ENCODE peak calls at places on chromosomes 13 and 19, in eight cellular contexts. One of them, this sample, is unnamed.

GRCh38 chr13:29511980-29512379 is 83.5 kb downstream of the SLC7A1 start:
- DNase-seq in upper lobe of right lung: peak; percentile 39
- DNase-seq in gastrocnemius medialis: no peak
- DNase-seq in Peyer's patch: no peak
- DNase-seq in GM23248: peak; percentile 94
- DNase-seq in body of pancreas: peak; percentile 2
- DNase-seq in RWPE1: no peak
- DNase-seq in effector memory CD4-positive, alpha-beta T cell: no peak
- DNase-seq in this sample: no peak

GRCh38 chr19:1182727-1183126 is 8.7 kb upstream of the SBNO2 start:
- DNase-seq in gastrocnemius medialis: no peak
- DNase-seq in effector memory CD4-positive, alpha-beta T cell: no peak
- DNase-seq in upper lobe of right lung: no peak
- DNase-seq in RWPE1: no peak
- DNase-seq in GM23248: no peak
- DNase-seq in body of pancreas: no peak
- DNase-seq in Peyer's patch: no peak
- DNase-seq in this sample: no peak

GRCh38 chr19:11377237-11377636 is 2.8 kb downstream of the SWSAP1 start:
- DNase-seq in body of pancreas: peak; percentile 46
- DNase-seq in effector memory CD4-positive, alpha-beta T cell: no peak
- DNase-seq in Peyer's patch: no peak
- DNase-seq in gastrocnemius medialis: peak; percentile 25
- DNase-seq in RWPE1: peak; percentile 46
- DNase-seq in upper lobe of right lung: no peak
- DNase-seq in GM23248: peak; percentile 87
- DNase-seq in this sample: no peak

GRCh38 chr19:13044160-13044853 is 49.0 kb downstream of the NFIX start:
- DNase-seq in effector memory CD4-positive, alpha-beta T cell: peak; percentile 25
- DNase-seq in Peyer's patch: no peak
- DNase-seq in gastrocnemius medialis: no peak
- DNase-seq in upper lobe of right lung: no peak
- DNase-seq in RWPE1: no peak
- DNase-seq in GM23248: peak; percentile 83
- DNase-seq in body of pancreas: no peak
- DNase-seq in this sample: no peak

GRCh38 chr19:19106061-19106551 is 32.2 kb downstream of the TMEM161A start:
- DNase-seq in effector memory CD4-positive, alpha-beta T cell: no peak
- DNase-seq in body of pancreas: no peak
- DNase-seq in gastrocnemius medialis: no peak
- DNase-seq in GM23248: no peak
- DNase-seq in upper lobe of right lung: no peak
- DNase-seq in RWPE1: no peak
- DNase-seq in Peyer's patch: no peak
- DNase-seq in this sample: no peak

GRCh38 chr13:42777476-42777875 is 3.9 kb upstream of the FAM216B start:
- DNase-seq in gastrocnemius medialis: no peak
- DNase-seq in GM23248: peak; percentile 27
- DNase-seq in RWPE1: no peak
- DNase-seq in upper lobe of right lung: no peak
- DNase-seq in effector memory CD4-positive, alpha-beta T cell: no peak
- DNase-seq in body of pancreas: no peak
- DNase-seq in Peyer's patch: no peak
- DNase-seq in this sample: no peak

GRCh38 chr13:21606781-21607180 is 2.8 kb upstream of the MICU2 start:
- DNase-seq in Peyer's patch: no peak
- DNase-seq in body of pancreas: no peak
- DNase-seq in gastrocnemius medialis: no peak
- DNase-seq in effector memory CD4-positive, alpha-beta T cell: no peak
- DNase-seq in upper lobe of right lung: no peak
- DNase-seq in RWPE1: no peak
- DNase-seq in GM23248: no peak
- DNase-seq in this sample: no peak

GRCh38 chr19:2923510-2923909 is 21.3 kb downstream of the ZNF77 start:
- DNase-seq in Peyer's patch: peak; percentile 19
- DNase-seq in effector memory CD4-positive, alpha-beta T cell: no peak
- DNase-seq in gastrocnemius medialis: peak; percentile 24
- DNase-seq in RWPE1: peak; percentile 50
- DNase-seq in GM23248: peak; percentile 84
- DNase-seq in body of pancreas: peak; percentile 54
- DNase-seq in upper lobe of right lung: no peak
- DNase-seq in this sample: peak; percentile 31

GRCh38 chr19:44807162-44807561 is 1.7 kb upstream of the BCAM start:
- DNase-seq in upper lobe of right lung: peak; percentile 73
- DNase-seq in RWPE1: peak; percentile 88
- DNase-seq in gastrocnemius medialis: no peak
- DNase-seq in effector memory CD4-positive, alpha-beta T cell: no peak
- DNase-seq in body of pancreas: peak; percentile 54
- DNase-seq in GM23248: peak; percentile 16
- DNase-seq in Peyer's patch: peak; percentile 72
- DNase-seq in this sample: peak; percentile 64

GRCh38 chr19:44809856-44810554 is 1.1 kb downstream of the BCAM start:
- DNase-seq in upper lobe of right lung: no peak
- DNase-seq in RWPE1: peak; percentile 45
- DNase-seq in GM23248: no peak
- DNase-seq in effector memory CD4-positive, alpha-beta T cell: no peak
- DNase-seq in Peyer's patch: no peak
- DNase-seq in gastrocnemius medialis: no peak
- DNase-seq in body of pancreas: no peak
- DNase-seq in this sample: no peak

GRCh38 chr19:44807652-44808462 is 1.0 kb upstream of the BCAM start:
- DNase-seq in body of pancreas: peak; percentile 75
- DNase-seq in upper lobe of right lung: peak; percentile 86
- DNase-seq in gastrocnemius medialis: peak; percentile 22
- DNase-seq in effector memory CD4-positive, alpha-beta T cell: no peak
- DNase-seq in GM23248: peak; percentile 23
- DNase-seq in Peyer's patch: no peak
- DNase-seq in RWPE1: peak; percentile 83
- DNase-seq in this sample: no peak

GRCh38 chr19:44810555-44811447 is 1.9 kb downstream of the BCAM start:
- DNase-seq in GM23248: no peak
- DNase-seq in upper lobe of right lung: no peak
- DNase-seq in Peyer's patch: no peak
- DNase-seq in effector memory CD4-positive, alpha-beta T cell: no peak
- DNase-seq in body of pancreas: no peak
- DNase-seq in RWPE1: no peak
- DNase-seq in gastrocnemius medialis: no peak
- DNase-seq in this sample: no peak

DNA sequence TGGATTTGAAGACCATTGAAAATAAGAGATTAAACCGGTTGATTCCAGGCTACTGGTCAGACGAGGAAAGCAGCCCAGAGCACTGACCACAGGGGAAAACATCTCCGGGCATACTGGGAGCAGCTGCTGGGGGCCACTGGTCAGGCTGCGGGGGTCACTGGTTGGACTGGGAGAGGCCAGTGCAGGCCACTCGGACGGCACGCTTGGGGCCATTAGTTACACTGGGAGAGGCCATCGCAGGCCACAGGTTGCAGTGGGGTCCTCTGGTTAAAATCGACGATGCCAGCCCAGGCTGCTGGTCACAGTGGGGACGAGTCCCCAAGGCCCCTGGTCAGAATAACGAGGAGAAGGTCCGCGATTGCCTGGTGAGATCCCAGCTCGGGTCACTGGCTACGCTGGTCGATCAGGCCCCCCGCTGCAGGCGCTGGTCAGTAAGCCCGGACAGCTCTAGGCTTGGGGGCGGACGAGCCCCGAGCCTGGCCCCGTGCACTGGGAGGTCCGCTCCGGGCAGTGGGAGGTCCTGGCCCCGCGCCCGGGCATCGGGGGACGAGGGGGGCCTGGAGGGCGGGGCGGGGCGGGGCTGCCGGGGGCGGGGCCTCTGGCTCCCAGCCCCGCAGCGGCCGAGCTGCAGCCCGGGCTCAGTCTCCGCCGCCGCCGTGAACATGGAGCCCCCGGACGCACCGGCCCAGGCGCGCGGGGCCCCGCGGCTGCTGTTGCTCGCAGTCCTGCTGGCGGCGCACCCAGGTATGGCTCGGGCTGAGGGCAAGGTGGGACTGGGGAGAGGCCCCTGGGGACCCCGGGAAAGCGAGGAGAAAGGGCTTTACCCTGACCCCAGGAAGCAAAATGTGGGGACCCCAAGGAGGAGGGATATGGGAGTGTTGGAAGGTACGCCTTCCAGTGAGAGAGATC is at the start of gene BCAM:
- DNase-seq in gastrocnemius medialis: peak; percentile 35
- DNase-seq in upper lobe of right lung: peak; percentile 91
- DNase-seq in RWPE1: peak; percentile 79
- DNase-seq in Peyer's patch: peak; percentile 72
- DNase-seq in GM23248: peak; percentile 75
- DNase-seq in body of pancreas: peak; percentile 90
- DNase-seq in effector memory CD4-positive, alpha-beta T cell: no peak
- DNase-seq in this sample: no peak
- H3K27ac ChIP-seq in gastrocnemius medialis: peak within 1 kb of the TSS; percentile 41
- H3K27ac ChIP-seq in upper lobe of right lung: peak within 1 kb of the TSS; percentile 85
- H3K27ac ChIP-seq in RWPE1: peak within 1 kb of the TSS; percentile 95
- H3K27ac ChIP-seq in Peyer's patch: peak within 1 kb of the TSS; percentile 40
- H3K27ac ChIP-seq in GM23248: no peak within 1 kb of the TSS
- H3K27ac ChIP-seq in body of pancreas: peak within 1 kb of the TSS; percentile 88
- H3K27ac ChIP-seq in effector memory CD4-positive, alpha-beta T cell: no peak within 1 kb of the TSS
- H3K27ac ChIP-seq in this sample: peak within 1 kb of the TSS; percentile 60

GRCh38 chr19:17262557-17262956 is 2.0 kb downstream of the USHBP1 start:
- DNase-seq in gastrocnemius medialis: no peak
- DNase-seq in Peyer's patch: no peak
- DNase-seq in body of pancreas: no peak
- DNase-seq in effector memory CD4-positive, alpha-beta T cell: no peak
- DNase-seq in RWPE1: no peak
- DNase-seq in upper lobe of right lung: no peak
- DNase-seq in GM23248: no peak
- DNase-seq in this sample: no peak

GRCh38 chr19:17266589-17266974 is 661 bp upstream of the BABAM1 start:
- DNase-seq in upper lobe of right lung: no peak
- DNase-seq in gastrocnemius medialis: no peak
- DNase-seq in body of pancreas: no peak
- DNase-seq in effector memory CD4-positive, alpha-beta T cell: no peak
- DNase-seq in Peyer's patch: peak; percentile 55
- DNase-seq in GM23248: no peak
- DNase-seq in RWPE1: no peak
- DNase-seq in this sample: no peak

GRCh38 chr19:17266026-17266425 is 1.2 kb upstream of the BABAM1 start:
- DNase-seq in gastrocnemius medialis: no peak
- DNase-seq in Peyer's patch: no peak
- DNase-seq in effector memory CD4-positive, alpha-beta T cell: no peak
- DNase-seq in GM23248: no peak
- DNase-seq in body of pancreas: no peak
- DNase-seq in RWPE1: no peak
- DNase-seq in upper lobe of right lung: no peak
- DNase-seq in this sample: no peak

GRCh38 chr19:17264641-17264979 is at the start of gene USHBP1:
- DNase-seq in gastrocnemius medialis: no peak
- DNase-seq in Peyer's patch: no peak
- DNase-seq in body of pancreas: no peak
- DNase-seq in RWPE1: no peak
- DNase-seq in GM23248: no peak
- DNase-seq in upper lobe of right lung: no peak
- DNase-seq in effector memory CD4-positive, alpha-beta T cell: no peak
- DNase-seq in this sample: no peak

DNA sequence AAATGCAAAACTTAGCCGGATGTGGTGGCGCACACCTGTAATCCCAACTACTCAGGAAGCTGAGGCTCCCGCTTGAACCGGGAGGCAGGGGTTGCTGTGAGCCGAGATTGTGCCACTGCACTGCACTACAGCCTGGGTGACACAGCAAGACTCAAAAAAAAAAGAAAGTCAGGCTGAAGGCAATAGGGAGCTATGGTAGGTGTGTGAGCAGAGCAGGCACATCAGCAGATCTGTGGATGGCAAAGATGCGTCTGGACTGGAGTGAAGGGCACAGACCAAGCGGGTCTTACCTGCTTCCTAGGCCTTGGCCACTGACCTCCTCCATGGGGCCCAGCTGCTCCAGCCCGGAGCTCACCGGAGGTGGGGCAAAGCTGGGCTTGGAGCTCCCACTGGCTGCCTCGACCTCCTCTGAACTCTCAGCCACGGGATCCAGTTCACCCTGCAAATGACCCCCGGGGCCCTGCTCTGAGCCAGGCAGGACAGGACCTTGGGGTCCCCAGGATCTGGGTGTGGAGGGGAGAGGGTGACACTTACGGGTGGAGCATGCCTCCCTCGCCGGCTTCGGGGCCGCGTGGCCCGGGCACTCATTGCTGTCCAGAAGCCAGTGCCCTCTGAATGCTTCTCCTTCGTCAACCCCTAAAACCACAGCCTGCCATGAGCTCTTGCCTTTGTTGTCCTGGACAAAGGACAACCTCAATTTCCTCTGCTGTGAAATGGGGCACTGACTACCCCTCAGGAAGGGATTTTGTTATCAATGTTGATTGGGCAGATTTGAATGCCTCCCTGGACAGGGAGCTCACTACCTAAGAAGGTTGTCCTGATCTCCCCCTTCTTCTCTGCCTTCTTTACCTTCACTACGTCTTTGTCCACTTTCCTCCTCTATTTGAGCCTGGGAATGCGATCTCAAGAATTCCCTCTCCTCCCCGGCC is 569 bp downstream of the USHBP1 start:
- DNase-seq in GM23248: no peak
- DNase-seq in body of pancreas: no peak
- DNase-seq in upper lobe of right lung: no peak
- DNase-seq in RWPE1: no peak
- DNase-seq in effector memory CD4-positive, alpha-beta T cell: no peak
- DNase-seq in Peyer's patch: no peak
- DNase-seq in gastrocnemius medialis: no peak
- DNase-seq in this sample: no peak
- H3K27ac ChIP-seq in GM23248: no peak overlapping the region
- H3K27ac ChIP-seq in body of pancreas: peak overlapping the region; percentile 18
- H3K27ac ChIP-seq in upper lobe of right lung: peak overlapping the region; percentile 78
- H3K27ac ChIP-seq in RWPE1: no peak overlapping the region
- H3K27ac ChIP-seq in effector memory CD4-positive, alpha-beta T cell: no peak overlapping the region
- H3K27ac ChIP-seq in Peyer's patch: peak overlapping the region; percentile 16
- H3K27ac ChIP-seq in gastrocnemius medialis: peak overlapping the region; percentile 51
- H3K27ac ChIP-seq in this sample: no peak overlapping the region

GRCh38 chr13:51221108-51221507 is 1.1 kb upstream of the FAM124A start:
- DNase-seq in gastrocnemius medialis: no peak
- DNase-seq in upper lobe of right lung: no peak
- DNase-seq in GM23248: no peak
- DNase-seq in body of pancreas: no peak
- DNase-seq in effector memory CD4-positive, alpha-beta T cell: no peak
- DNase-seq in RWPE1: no peak
- DNase-seq in Peyer's patch: no peak
- DNase-seq in this sample: no peak

GRCh38 chr13:51221674-51222509 is at the start of gene FAM124A:
- DNase-seq in Peyer's patch: peak; percentile 58
- DNase-seq in effector memory CD4-positive, alpha-beta T cell: no peak
- DNase-seq in upper lobe of right lung: peak; percentile 77
- DNase-seq in gastrocnemius medialis: no peak
- DNase-seq in body of pancreas: peak; percentile 51
- DNase-seq in GM23248: peak; percentile 75
- DNase-seq in RWPE1: peak; percentile 22
- DNase-seq in this sample: no peak

GRCh38 chr13:51222510-51223283 is 499 bp downstream of the FAM124A start:
- DNase-seq in RWPE1: no peak
- DNase-seq in body of pancreas: no peak
- DNase-seq in GM23248: peak; percentile 23
- DNase-seq in effector memory CD4-positive, alpha-beta T cell: no peak
- DNase-seq in upper lobe of right lung: no peak
- DNase-seq in gastrocnemius medialis: no peak
- DNase-seq in Peyer's patch: no peak
- DNase-seq in this sample: no peak

GRCh38 chr13:51223284-51224270 is 1.4 kb downstream of the FAM124A start:
- DNase-seq in Peyer's patch: no peak
- DNase-seq in upper lobe of right lung: no peak
- DNase-seq in GM23248: no peak
- DNase-seq in RWPE1: no peak
- DNase-seq in body of pancreas: no peak
- DNase-seq in effector memory CD4-positive, alpha-beta T cell: no peak
- DNase-seq in gastrocnemius medialis: no peak
- DNase-seq in this sample: no peak

GRCh38 chr13:51225034-51225433 is 2.8 kb downstream of the FAM124A start:
- DNase-seq in effector memory CD4-positive, alpha-beta T cell: no peak
- DNase-seq in upper lobe of right lung: no peak
- DNase-seq in GM23248: peak; percentile 29
- DNase-seq in Peyer's patch: no peak
- DNase-seq in body of pancreas: no peak
- DNase-seq in RWPE1: no peak
- DNase-seq in gastrocnemius medialis: no peak
- DNase-seq in this sample: no peak
- H3K27ac ChIP-seq in effector memory CD4-positive, alpha-beta T cell: no peak overlapping the region
- H3K27ac ChIP-seq in upper lobe of right lung: no peak overlapping the region
- H3K27ac ChIP-seq in GM23248: no peak overlapping the region
- H3K27ac ChIP-seq in Peyer's patch: no peak overlapping the region
- H3K27ac ChIP-seq in body of pancreas: no peak overlapping the region
- H3K27ac ChIP-seq in RWPE1: no peak overlapping the region
- H3K27ac ChIP-seq in gastrocnemius medialis: no peak overlapping the region
- H3K27ac ChIP-seq in this sample: no peak overlapping the region

GRCh38 chr13:40981949-40982348 is 37.2 kb downstream of the ELF1 start:
- DNase-seq in Peyer's patch: no peak
- DNase-seq in upper lobe of right lung: no peak
- DNase-seq in effector memory CD4-positive, alpha-beta T cell: no peak
- DNase-seq in RWPE1: no peak
- DNase-seq in body of pancreas: no peak
- DNase-seq in gastrocnemius medialis: no peak
- DNase-seq in GM23248: no peak
- DNase-seq in this sample: no peak

GRCh38 chr13:40983725-40984669 is 35.1 kb downstream of the ELF1 start:
- DNase-seq in upper lobe of right lung: no peak
- DNase-seq in Peyer's patch: no peak
- DNase-seq in RWPE1: no peak
- DNase-seq in gastrocnemius medialis: no peak
- DNase-seq in effector memory CD4-positive, alpha-beta T cell: peak; percentile 12
- DNase-seq in GM23248: no peak
- DNase-seq in body of pancreas: no peak
- DNase-seq in this sample: no peak

GRCh38 chr13:40981361-40981760 is 37.8 kb downstream of the ELF1 start:
- DNase-seq in GM23248: no peak
- DNase-seq in Peyer's patch: no peak
- DNase-seq in body of pancreas: no peak
- DNase-seq in RWPE1: no peak
- DNase-seq in upper lobe of right lung: no peak
- DNase-seq in gastrocnemius medialis: no peak
- DNase-seq in effector memory CD4-positive, alpha-beta T cell: no peak
- DNase-seq in this sample: no peak

GRCh38 chr13:40983269-40983668 is 35.8 kb downstream of the ELF1 start:
- DNase-seq in Peyer's patch: no peak
- DNase-seq in body of pancreas: no peak
- DNase-seq in upper lobe of right lung: no peak
- DNase-seq in gastrocnemius medialis: no peak
- DNase-seq in RWPE1: no peak
- DNase-seq in effector memory CD4-positive, alpha-beta T cell: no peak
- DNase-seq in GM23248: peak; percentile 30
- DNase-seq in this sample: no peak

GRCh38 chr13:40982772-40983171 is 36.3 kb downstream of the ELF1 start:
- DNase-seq in Peyer's patch: peak; percentile 83
- DNase-seq in RWPE1: no peak
- DNase-seq in body of pancreas: no peak
- DNase-seq in upper lobe of right lung: no peak
- DNase-seq in effector memory CD4-positive, alpha-beta T cell: peak; percentile 23
- DNase-seq in gastrocnemius medialis: peak; percentile 24
- DNase-seq in GM23248: peak; percentile 44
- DNase-seq in this sample: no peak
- H3K27ac ChIP-seq in Peyer's patch: peak overlapping the region; percentile 82
- H3K27ac ChIP-seq in RWPE1: no peak overlapping the region
- H3K27ac ChIP-seq in body of pancreas: peak overlapping the region; percentile 74
- H3K27ac ChIP-seq in upper lobe of right lung: peak overlapping the region; percentile 89
- H3K27ac ChIP-seq in effector memory CD4-positive, alpha-beta T cell: peak overlapping the region; percentile 87
- H3K27ac ChIP-seq in gastrocnemius medialis: peak overlapping the region; percentile 71
- H3K27ac ChIP-seq in GM23248: peak overlapping the region; percentile 40
- H3K27ac ChIP-seq in this sample: peak overlapping the region; percentile 68

This sample was measured in epithelial cell of prostate.